ENCODE peak calls at places on chromosomes 4 and X, in nine cellular contexts. I is GM13977; B is tibial nerve; Q is CD8-positive, alpha-beta T cell; O is endothelial cell of umbilical vein; N is osteocyte; H is HFFc6; M is CD4-positive, alpha-beta T cell; A is AG09319. S is an unnamed sample.

GRCh38 chr4:109645874-109646591 is 57.2 kb downstream of the CASP6 start:
- DNase-seq in I (no peak), B (no peak), Q (no peak), O (no peak), N (no peak), H (no peak), M (no peak), A (no peak), S (no peak)

GRCh38 chrX:133249659-133250058 is 31.5 kb upstream of the TFDP3 start:
- DNase-seq in I (no peak), B (no peak), Q (no peak), O (no peak), N (no peak), H (no peak), M (no peak), A (no peak), S (no peak)

GRCh38 chrX:48540015-48540350 is 469 bp downstream of the TBC1D25 start:
- DNase-seq in I (peak), B (peak), Q (peak), O (peak), N (no peak), H (peak), M (peak), A (no peak), S (peak)

GRCh38 chr4:45693746-45694145 is 430.1 kb downstream of the GABRG1 start:
- DNase-seq in I (no peak), B (no peak), Q (no peak), O (no peak), N (no peak), H (no peak), M (no peak), A (no peak), S (no peak)

GRCh38 chr4:166308589-166308988 is 435.6 kb downstream of the TLL1 start:
- DNase-seq in I (no peak), B (no peak), Q (no peak), O (no peak), N (no peak), H (no peak), M (no peak), A (no peak), S (no peak)

GRCh38 chrX:48939417-48940228 is 17.8 kb downstream of the OTUD5 start:
- DNase-seq in I (no peak), B (no peak), Q (no peak), O (no peak), N (no peak), H (no peak), M (no peak), A (no peak), S (no peak)

GRCh38 chr4:158825443-158826036 is 56.7 kb downstream of the FNIP2 start:
- DNase-seq in I (no peak), B (no peak), Q (no peak), O (no peak), N (no peak), H (no peak), M (no peak), A (no peak), S (no peak)

GRCh38 chr4:186840771-186841301 is 117.2 kb upstream of the FAT1 start:
- DNase-seq in I (no peak), B (peak), Q (no peak), O (no peak), N (no peak), H (no peak), M (no peak), A (no peak), S (no peak)

GRCh38 chr4:189202182-189202868 is 738.3 kb upstream of the FRG1 start:
- DNase-seq in I (peak), B (peak), Q (no peak), O (no peak), N (peak), H (peak), M (no peak), A (peak), S (peak)

DNA sequence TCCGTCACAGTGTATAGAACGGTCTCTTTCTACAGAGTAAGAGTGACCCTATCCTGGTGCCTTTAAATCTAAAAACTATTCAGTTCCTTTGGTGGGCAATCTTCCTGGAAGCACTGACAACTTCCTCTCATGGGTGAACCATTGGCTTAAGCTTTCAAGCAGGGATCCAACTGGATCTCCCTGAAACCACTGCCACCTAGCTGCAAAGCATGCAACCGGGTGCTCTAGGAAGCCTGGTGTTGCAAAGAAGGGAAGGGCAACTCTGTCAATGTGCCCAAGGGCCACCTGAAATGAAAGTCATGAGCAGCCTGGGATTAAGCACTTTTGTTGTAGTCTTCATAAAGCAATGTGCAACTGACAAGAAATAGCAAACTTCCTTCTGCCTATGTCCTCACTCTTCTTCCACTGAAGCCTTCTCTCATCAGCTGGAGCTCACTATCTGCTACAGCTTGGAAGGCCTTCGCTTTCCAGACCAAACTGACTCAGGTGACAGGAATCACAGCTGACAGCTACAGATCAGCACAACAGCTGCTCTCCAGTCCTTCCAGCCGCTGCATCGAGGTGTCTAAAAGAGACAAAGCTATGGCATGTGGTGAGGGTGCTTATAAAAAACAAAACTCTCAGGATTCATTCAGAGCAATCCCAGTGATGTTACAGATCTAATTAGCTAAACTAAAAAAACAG is 46.1 kb downstream of the SETD7 start:
- DNase-seq in I (no peak), B (no peak), Q (no peak), O (peak), N (no peak), H (no peak), M (no peak), A (no peak), S (no peak)
- TF ChIP-seq CTCF in I (peak), B (peak), Q (no peak), O (peak), N (peak), H (peak), M (no peak), A (peak), S (peak)

DNA sequence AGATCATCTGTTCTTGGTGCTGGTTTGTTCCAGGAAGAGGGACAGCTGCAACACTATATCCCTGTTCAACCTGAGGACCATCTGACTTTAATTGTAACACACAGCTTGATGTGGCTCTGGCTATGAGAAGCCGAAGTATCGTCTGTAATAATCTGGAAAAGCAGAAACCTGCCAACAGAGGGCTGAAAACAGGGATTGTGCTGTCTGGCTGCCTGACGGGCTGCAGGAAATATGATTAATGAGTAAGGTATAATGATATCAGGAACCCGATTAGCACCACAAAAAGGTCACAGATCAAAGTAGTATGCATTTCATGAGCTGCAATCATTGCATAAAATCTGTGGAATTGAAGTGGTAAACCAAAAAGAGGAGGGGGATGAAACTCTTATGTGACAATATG is 170.4 kb upstream of the MAB21L2 start:
- DNase-seq in I (no peak), B (no peak), Q (no peak), O (peak), N (no peak), H (no peak), M (no peak), A (no peak), S (no peak)
- TF ChIP-seq CTCF in I (no peak), B (no peak), Q (no peak), O (no peak), N (no peak), H (no peak), M (no peak), A (peak), S (no peak)

GRCh38 chr4:177161781-177162180 is 147.9 kb upstream of the NEIL3 start:
- DNase-seq in I (no peak), B (no peak), Q (no peak), O (no peak), N (no peak), H (no peak), M (no peak), A (no peak), S (no peak)
- TF ChIP-seq CTCF in I (no peak), B (no peak), Q (no peak), O (no peak), N (no peak), H (no peak), M (no peak), A (no peak), S (no peak)

GRCh38 chrX:41050359-41050758 is 34.9 kb upstream of the USP9X start:
- DNase-seq in I (no peak), B (no peak), Q (no peak), O (no peak), N (no peak), H (no peak), M (no peak), A (no peak), S (no peak)

GRCh38 chrX:41043950-41044349 is 41.3 kb upstream of the USP9X start:
- DNase-seq in I (no peak), B (no peak), Q (no peak), O (peak), N (no peak), H (peak), M (no peak), A (no peak), S (no peak)

GRCh38 chrX:41045960-41046567 is 39.2 kb upstream of the USP9X start:
- DNase-seq in I (no peak), B (no peak), Q (no peak), O (peak), N (no peak), H (no peak), M (no peak), A (peak), S (no peak)

GRCh38 chrX:41051303-41051702 is 33.9 kb upstream of the USP9X start:
- DNase-seq in I (no peak), B (no peak), Q (no peak), O (no peak), N (no peak), H (no peak), M (no peak), A (no peak), S (no peak)

GRCh38 chrX:41047878-41048534 is 37.2 kb upstream of the USP9X start:
- DNase-seq in I (no peak), B (no peak), Q (no peak), O (no peak), N (no peak), H (no peak), M (no peak), A (no peak), S (no peak)
- TF ChIP-seq CTCF in I (no peak), B (no peak), Q (no peak), O (no peak), N (no peak), H (no peak), M (no peak), A (no peak), S (no peak)

GRCh38 chr4:10623862-10624261 is 60.7 kb downstream of the CLNK start:
- DNase-seq in I (no peak), B (no peak), Q (no peak), O (no peak), N (no peak), H (no peak), M (no peak), A (no peak), S (no peak)

GRCh38 chr4:10620935-10621488 is 63.6 kb downstream of the CLNK start:
- DNase-seq in I (no peak), B (no peak), Q (no peak), O (no peak), N (no peak), H (no peak), M (no peak), A (no peak), S (no peak)

GRCh38 chr4:10625130-10625529 is 59.4 kb downstream of the CLNK start:
- DNase-seq in I (no peak), B (no peak), Q (no peak), O (no peak), N (no peak), H (no peak), M (no peak), A (no peak), S (no peak)

GRCh38 chr4:10623241-10623640 is 61.3 kb downstream of the CLNK start:
- DNase-seq in I (no peak), B (no peak), Q (no peak), O (no peak), N (no peak), H (peak), M (no peak), A (no peak), S (no peak)

DNA sequence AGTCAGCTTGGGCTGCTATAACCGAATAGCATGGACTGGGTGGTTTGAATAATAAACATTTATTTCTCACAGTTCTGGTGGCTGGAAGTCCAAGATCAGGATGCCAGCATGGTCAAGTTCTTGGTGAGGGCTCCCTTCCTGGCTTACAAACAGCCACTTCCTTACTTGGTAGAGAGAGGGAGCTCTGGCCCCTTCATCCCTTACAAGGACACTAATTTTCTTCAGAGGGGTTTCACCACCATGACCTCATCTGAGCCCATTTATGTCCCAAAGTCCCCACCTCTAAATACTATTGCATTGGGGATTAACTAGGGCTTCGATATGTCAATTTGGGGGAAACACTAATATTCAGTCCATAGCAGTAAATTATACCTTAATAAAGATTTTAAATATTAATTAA is 61.8 kb downstream of the CLNK start:
- DNase-seq in I (peak), B (no peak), Q (no peak), O (peak), N (no peak), H (no peak), M (no peak), A (no peak), S (peak)
- TF ChIP-seq CTCF in I (peak), B (no peak), Q (no peak), O (peak), N (peak), H (peak), M (no peak), A (no peak), S (peak)

DNA sequence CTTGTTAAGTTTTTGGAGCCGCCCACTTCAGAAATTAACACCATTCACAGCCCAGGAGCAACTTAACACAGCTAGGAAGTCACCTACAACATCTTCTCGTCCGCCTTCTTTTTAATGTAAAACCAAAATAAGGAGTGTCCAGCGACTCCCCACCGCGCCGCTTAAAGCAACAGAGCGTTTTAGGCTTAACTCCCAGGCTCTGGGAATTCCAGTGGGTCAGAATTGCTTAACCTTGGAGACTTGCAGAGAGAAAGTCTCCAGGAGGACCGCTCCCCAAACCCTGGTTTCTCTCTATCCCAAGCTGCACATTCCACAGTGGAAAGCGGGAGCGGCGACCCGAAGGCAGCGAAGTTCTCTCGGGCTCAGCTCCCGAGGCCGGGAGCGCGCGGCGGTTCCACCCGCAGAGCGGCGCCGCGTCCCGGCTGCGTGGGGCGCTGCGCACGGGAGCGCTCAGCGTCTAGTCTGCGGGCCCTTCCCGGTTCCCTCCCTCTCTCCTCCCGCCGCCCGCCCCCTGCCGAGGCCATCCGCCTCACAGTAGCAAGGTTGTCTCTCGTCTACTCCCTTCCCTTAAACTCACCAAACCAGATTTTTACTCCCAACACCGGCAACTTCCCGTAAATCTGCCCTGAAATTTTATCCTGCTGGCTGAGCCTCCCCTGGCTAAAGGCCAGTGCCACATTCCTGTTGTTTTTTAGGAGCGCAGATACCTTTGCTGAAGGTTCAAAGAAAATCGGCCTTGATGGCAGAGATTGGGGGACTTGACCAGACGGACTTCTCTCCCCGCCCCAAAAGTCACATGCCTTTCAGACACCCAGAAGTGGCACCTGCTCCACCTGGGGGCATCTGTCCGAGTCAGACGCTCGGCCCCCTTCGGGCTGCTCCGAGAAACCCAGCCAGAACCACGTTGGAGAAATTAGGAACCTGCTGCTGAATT is at the start of gene RBM47:
- DNase-seq in I (peak), B (no peak), Q (peak), O (peak), N (no peak), H (peak), M (peak), A (peak), S (peak)
- TF ChIP-seq CTCF in I (peak), B (peak), Q (no peak), O (peak), N (no peak), H (peak), M (no peak), A (no peak), S (peak)

DNA sequence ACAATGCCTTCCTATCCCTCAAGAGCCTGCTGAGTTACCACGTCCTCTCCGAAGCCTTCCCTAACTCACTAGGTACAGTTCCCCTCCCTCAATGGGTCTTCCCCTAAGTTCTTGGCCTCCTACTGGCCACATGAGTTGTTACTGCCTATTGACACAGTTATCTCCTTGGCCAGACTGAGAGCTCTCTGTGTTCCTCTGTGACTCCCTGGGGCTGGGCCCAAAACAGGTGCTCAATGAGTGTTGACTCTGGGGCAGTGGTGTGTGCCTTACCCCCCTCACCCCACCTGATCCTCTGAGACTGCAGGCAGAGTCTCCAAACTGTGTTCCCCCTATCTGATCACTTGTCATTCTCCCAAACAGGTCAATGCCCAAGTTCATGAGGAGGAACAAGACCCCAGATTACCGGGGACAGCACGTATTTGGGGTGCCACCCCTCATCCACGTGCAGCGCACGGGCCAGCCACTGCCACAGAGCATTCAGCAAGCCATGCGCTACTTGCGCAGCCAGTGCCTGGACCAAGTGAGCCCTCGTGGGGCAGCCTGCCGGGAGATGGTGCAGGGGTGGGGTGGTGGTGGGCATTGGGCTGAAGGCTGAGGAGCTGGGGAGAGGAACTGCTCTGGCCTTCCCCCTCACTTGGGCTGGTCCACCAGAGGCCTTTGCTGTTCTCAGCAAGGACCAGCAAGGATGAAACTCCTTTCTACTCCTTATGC is 72.6 kb downstream of the STARD8 start:
- DNase-seq in I (no peak), B (no peak), Q (no peak), O (no peak), N (no peak), H (no peak), M (no peak), A (no peak), S (no peak)
- TF ChIP-seq CTCF in I (peak), B (no peak), Q (no peak), O (peak), N (peak), H (peak), M (no peak), A (no peak), S (no peak)

DNA sequence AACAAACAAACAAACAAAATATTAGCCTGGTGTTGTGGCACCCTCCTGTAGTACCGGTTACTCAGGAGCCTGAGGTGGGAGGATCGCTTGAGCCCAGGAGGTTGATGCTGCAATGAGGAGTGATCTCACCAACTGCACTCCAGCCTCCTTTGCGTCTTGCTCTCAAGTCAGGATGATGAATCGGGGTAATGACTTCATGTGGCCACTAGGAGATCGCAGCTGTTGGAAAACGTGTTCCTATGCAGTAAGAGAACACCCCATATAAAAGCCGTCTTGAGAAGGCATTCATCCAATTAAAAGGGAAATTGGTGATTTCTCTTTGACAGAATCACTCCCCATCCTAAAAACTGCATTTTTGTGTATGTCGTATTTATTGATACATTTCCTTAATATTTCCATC is 6.9 kb downstream of the CCNB3 start:
- DNase-seq in I (no peak), B (no peak), Q (no peak), O (no peak), N (no peak), H (peak), M (no peak), A (no peak), S (no peak)
- TF ChIP-seq CTCF in I (no peak), B (peak), Q (no peak), O (peak), N (no peak), H (peak), M (no peak), A (peak), S (no peak)